ENCODE peak calls at places on chromosome 5, in eight cellular contexts. N, K, V, S, J, R, O and C are unnamed samples.

GRCh38 chr5:151153300-151153699 is 4.3 kb downstream of the ANXA6 start:
- DNase-seq in N (no peak), K (no peak), V (no peak), S (no peak), J (no peak), R (no peak), O (no peak), C (no peak)

GRCh38 chr5:44729536-44729935 is 79.2 kb upstream of the MRPS30 start:
- DNase-seq in N (no peak), K (no peak), V (no peak), S (no peak), J (no peak), R (no peak), O (no peak), C (no peak)

GRCh38 chr5:141149812-141150211 is at the start of gene PCDHB6:
- DNase-seq in N (no peak), K (no peak), V (no peak), S (no peak), J (peak; percentile 41), R (no peak), O (no peak), C (no peak)

GRCh38 chr5:24535646-24536045 is 109.1 kb downstream of the CDH10 start:
- DNase-seq in N (no peak), K (no peak), V (no peak), S (no peak), J (no peak), R (no peak), O (no peak), C (no peak)

GRCh38 chr5:108530706-108531105 is 148.8 kb upstream of the FBXL17 start:
- DNase-seq in N (no peak), K (no peak), V (no peak), S (no peak), J (no peak), R (no peak), O (no peak), C (no peak)

GRCh38 chr5:9815051-9815450 is 184.9 kb upstream of the TAS2R1 start:
- DNase-seq in N (no peak), K (no peak), V (no peak), S (no peak), J (no peak), R (no peak), O (no peak), C (no peak)

GRCh38 chr5:33180900-33181299 is 259.9 kb upstream of the TARS1 start:
- DNase-seq in N (no peak), K (no peak), V (no peak), S (peak; percentile 5), J (peak; percentile 49), R (peak; percentile 2), O (no peak), C (no peak)

GRCh38 chr5:128201065-128201926 is 117.7 kb downstream of the SLC12A2 start:
- DNase-seq in N (peak; percentile 79), K (peak; percentile 74), V (peak; percentile 73), S (no peak), J (peak; percentile 35), R (peak; percentile 42), O (peak; percentile 86), C (peak; percentile 78)

GRCh38 chr5:45639038-45639437 is 57.1 kb downstream of the HCN1 start:
- DNase-seq in N (no peak), K (no peak), V (no peak), S (no peak), J (no peak), R (no peak), O (no peak), C (no peak)

GRCh38 chr5:80103375-80103774 is 68.2 kb downstream of the THBS4 start:
- DNase-seq in N (no peak), K (no peak), V (no peak), S (no peak), J (no peak), R (no peak), O (no peak), C (no peak)

GRCh38 chr5:123454236-123454911 is 31.2 kb upstream of the CEP120 start:
- DNase-seq in N (no peak), K (no peak), V (no peak), S (no peak), J (no peak), R (no peak), O (no peak), C (no peak)

GRCh38 chr5:33662721-33663435 is 222.1 kb downstream of the TARS1 start:
- DNase-seq in N (no peak), K (no peak), V (no peak), S (peak; percentile 44), J (peak; percentile 79), R (no peak), O (no peak), C (no peak)

GRCh38 chr5:126963822-126964375 is 66.5 kb downstream of the MARCHF3 start:
- DNase-seq in N (no peak), K (no peak), V (no peak), S (no peak), J (no peak), R (no peak), O (no peak), C (no peak)

GRCh38 chr5:156753846-156754245 is 96.2 kb upstream of the PPP1R2B start:
- DNase-seq in N (no peak), K (no peak), V (no peak), S (no peak), J (no peak), R (no peak), O (no peak), C (no peak)

DNA sequence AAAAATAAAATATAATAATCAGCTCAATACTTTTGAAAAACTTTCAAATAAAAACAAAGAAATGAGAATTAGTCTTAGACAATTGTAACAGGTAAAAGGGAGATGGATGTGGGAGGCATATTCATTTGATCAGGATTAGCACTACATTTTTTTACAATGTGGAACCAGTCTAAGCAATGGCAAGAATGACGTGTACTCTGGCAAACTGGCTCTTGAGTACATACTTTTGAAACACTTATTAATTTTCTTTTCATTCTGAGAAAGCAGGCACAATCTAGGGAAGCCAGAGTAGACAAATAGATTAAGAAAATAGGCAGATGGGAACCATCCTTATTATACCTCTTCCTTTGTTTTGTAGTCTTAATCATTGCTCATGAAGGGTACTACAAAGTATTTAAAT is 79.7 kb downstream of the MEF2C start:
- DNase-seq in N (no peak), K (no peak), V (no peak), S (no peak), J (no peak), R (no peak), O (no peak), C (no peak)
- TF ChIP-seq CTCF in N (no peak), K (no peak), V (no peak), S (no peak), J (no peak), R (no peak), O (no peak), C (no peak)

GRCh38 chr5:66241136-66241825 is 97.2 kb downstream of the SREK1 start:
- DNase-seq in N (no peak), K (no peak), V (no peak), S (no peak), J (no peak), R (no peak), O (no peak), C (no peak)

GRCh38 chr5:66242050-66242449 is 98.0 kb downstream of the SREK1 start:
- DNase-seq in N (no peak), K (no peak), V (no peak), S (no peak), J (no peak), R (no peak), O (no peak), C (no peak)

GRCh38 chr5:66238435-66238834 is 94.3 kb downstream of the SREK1 start:
- DNase-seq in N (no peak), K (no peak), V (no peak), S (no peak), J (no peak), R (no peak), O (no peak), C (no peak)

GRCh38 chr5:66234241-66234640 is 90.1 kb downstream of the SREK1 start:
- DNase-seq in N (no peak), K (no peak), V (no peak), S (no peak), J (no peak), R (no peak), O (no peak), C (no peak)

DNA sequence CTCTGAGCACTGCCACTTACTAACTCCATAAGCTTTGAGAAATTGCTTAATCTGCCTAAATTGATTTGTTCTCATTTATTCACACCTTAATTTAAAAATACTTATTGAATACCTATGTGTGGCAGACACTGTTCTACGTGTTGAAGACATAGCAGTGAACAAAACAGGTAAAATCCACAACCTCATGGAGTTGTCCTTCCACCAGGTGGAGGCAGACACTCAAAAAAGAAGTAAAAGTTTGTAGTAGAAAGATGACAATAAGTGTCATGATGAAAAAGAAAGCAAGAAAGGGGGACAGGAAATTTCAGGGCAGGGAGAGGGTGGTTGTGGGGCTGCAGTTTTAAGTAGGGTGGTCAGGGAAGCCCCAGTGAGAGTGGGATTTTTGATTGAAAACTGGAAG is 94.9 kb downstream of the SREK1 start:
- DNase-seq in N (no peak), K (no peak), V (no peak), S (no peak), J (no peak), R (no peak), O (no peak), C (no peak)
- TF ChIP-seq CTCF in N (no peak), K (no peak), V (no peak), S (no peak), J (peak; percentile 67), R (no peak), O (peak; percentile 64), C (no peak)

GRCh38 chr5:72280655-72281069 is 39.4 kb downstream of the MRPS27 start:
- DNase-seq in N (no peak), K (no peak), V (no peak), S (no peak), J (peak; percentile 45), R (no peak), O (peak; percentile 32), C (no peak)
- TF ChIP-seq CTCF in N (no peak), K (peak; percentile 34), V (peak; percentile 8), S (peak; percentile 63), J (peak; percentile 73), R (no peak), O (peak; percentile 68), C (peak; percentile 19)

GRCh38 chr5:113663879-113664278 is 150.4 kb downstream of the YTHDC2 start:
- DNase-seq in N (peak; percentile 4), K (no peak), V (no peak), S (no peak), J (peak; percentile 55), R (peak; percentile 37), O (peak; percentile 78), C (peak; percentile 8)
- TF ChIP-seq CTCF in N (no peak), K (no peak), V (no peak), S (peak; percentile 69), J (peak; percentile 81), R (peak; percentile 14), O (peak; percentile 77), C (no peak)

DNA sequence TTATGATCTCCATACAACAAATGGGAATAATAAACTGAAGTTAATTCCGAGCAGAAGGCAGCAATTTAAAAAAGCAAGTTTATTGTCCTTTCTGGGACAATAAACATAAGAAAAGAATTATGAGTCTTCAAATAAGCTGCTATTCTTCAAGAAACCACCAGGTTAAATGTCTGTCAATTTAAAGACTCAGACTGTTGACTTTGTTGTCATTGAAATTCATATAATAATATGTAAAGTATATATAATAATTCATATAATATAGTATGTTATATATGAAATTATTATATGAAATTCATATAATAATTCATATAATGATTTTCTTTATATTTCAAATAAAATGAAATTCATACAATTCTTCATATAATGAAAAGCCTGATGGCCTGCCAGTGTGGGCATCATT is 497.5 kb upstream of the RGMB start:
- DNase-seq in N (no peak), K (no peak), V (no peak), S (no peak), J (no peak), R (no peak), O (no peak), C (no peak)
- TF ChIP-seq CTCF in N (no peak), K (no peak), V (no peak), S (no peak), J (peak; percentile 59), R (no peak), O (no peak), C (no peak)